ENCODE peak calls at places on chromosomes 4 and X, in nine cellular contexts. W is fibroblast of lung; E is AG04450; A is choroid plexus epithelial cell; F is effector memory CD4-positive, alpha-beta T cell; N is lower lobe of right lung; M is upper lobe of right lung; G is astrocyte of the cerebellum; U is small intestine. J is an unnamed sample.

GRCh38 chr4:81472249-81473085 is 760 bp upstream of the RASGEF1B start:
- DNase-seq in U (no peak), M (no peak), A (peak), E (no peak), W (no peak), G (no peak), F (no peak), N (peak), J (no peak)

GRCh38 chr4:105837037-105837436 is 58.2 kb upstream of the NPNT start:
- DNase-seq in M (no peak), W (no peak), A (no peak), G (no peak), F (no peak), E (no peak), U (peak), N (no peak), J (no peak)

GRCh38 chr4:158998624-158999023 is 104.3 kb upstream of the RAPGEF2 start:
- DNase-seq in E (no peak), G (no peak), A (no peak), W (peak), N (no peak), F (no peak), U (peak), M (no peak), J (peak)

GRCh38 chr4:86091201-86091600 is 268.7 kb downstream of the MAPK10 start:
- DNase-seq in E (no peak), M (no peak), G (no peak), U (no peak), W (no peak), N (no peak), F (no peak), A (peak), J (no peak)

GRCh38 chr4:25090516-25090915 is 59.8 kb upstream of the LGI2 start:
- DNase-seq in G (peak), E (no peak), U (no peak), F (no peak), W (peak), M (no peak), A (no peak), N (no peak), J (no peak)

GRCh38 chrX:152074163-152074562 is 64.2 kb downstream of the MAGEA10 start:
- DNase-seq in F (no peak), E (no peak), U (no peak), G (no peak), N (no peak), A (peak), W (peak), M (no peak), J (no peak)

GRCh38 chr4:115229873-115230272 is 116.5 kb upstream of the NDST4 start:
- DNase-seq in N (no peak), M (no peak), F (no peak), G (no peak), W (no peak), A (no peak), E (no peak), U (no peak), J (no peak)

GRCh38 chrX:12367254-12367653 is 229.0 kb downstream of the FRMPD4 start:
- DNase-seq in M (no peak), N (no peak), W (no peak), G (no peak), F (no peak), U (no peak), E (no peak), A (no peak), J (no peak)

GRCh38 chr4:40502936-40503335 is 126.7 kb downstream of the RBM47 start:
- DNase-seq in N (no peak), W (no peak), E (no peak), U (no peak), A (no peak), F (no peak), M (no peak), G (no peak), J (no peak)

GRCh38 chr4:159378056-159378616 is 275.3 kb downstream of the RAPGEF2 start:
- DNase-seq in U (no peak), A (no peak), F (no peak), W (no peak), G (no peak), N (no peak), M (no peak), E (no peak), J (no peak)

GRCh38 chr4:24651266-24651665 is 66.9 kb upstream of the DHX15 start:
- DNase-seq in M (no peak), G (no peak), E (no peak), N (no peak), F (no peak), W (peak), A (no peak), U (no peak), J (no peak)

GRCh38 chrX:43585922-43586321 is 70.2 kb upstream of the MAOA start:
- DNase-seq in M (no peak), A (no peak), N (no peak), U (no peak), E (no peak), W (no peak), F (no peak), G (no peak), J (no peak)

GRCh38 chr4:53649357-53649756 is 58.1 kb upstream of the LNX1 start:
- DNase-seq in F (no peak), G (no peak), W (no peak), E (no peak), M (no peak), A (no peak), U (no peak), N (no peak), J (no peak)

GRCh38 chr4:127045872-127046271 is 586.9 kb upstream of the INTU start:
- DNase-seq in N (no peak), W (no peak), U (no peak), M (no peak), A (no peak), E (no peak), F (no peak), G (no peak), J (no peak)

GRCh38 chrX:133229361-133229760 is 11.2 kb upstream of the TFDP3 start:
- DNase-seq in U (peak), W (peak), E (no peak), A (peak), G (no peak), N (no peak), F (no peak), M (no peak), J (no peak)

GRCh38 chrX:46407036-46407752 is 138.0 kb downstream of the ZNF674 start:
- DNase-seq in F (no peak), M (no peak), W (no peak), A (no peak), U (no peak), E (no peak), N (no peak), G (no peak), J (no peak)

DNA sequence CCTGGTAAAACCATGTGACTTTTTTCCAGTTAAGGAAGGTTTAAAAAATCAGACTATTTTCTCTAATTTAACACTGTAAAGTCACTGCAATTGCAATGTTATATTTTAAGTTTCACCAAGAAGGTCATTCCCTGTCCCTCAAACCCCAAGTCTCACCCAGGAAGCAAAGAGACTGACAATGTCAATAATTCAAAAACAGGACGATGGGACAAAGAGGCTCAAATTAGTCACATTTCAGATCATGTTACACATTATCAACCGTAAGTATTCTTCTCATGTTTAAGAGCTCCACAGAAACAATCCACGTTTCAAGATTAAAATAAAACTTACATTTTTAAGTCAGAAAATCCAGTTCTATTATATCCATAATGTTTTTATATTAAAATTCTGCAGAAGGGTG is 13.2 kb downstream of the SHISA3 start:
- DNase-seq in G (no peak), N (no peak), W (no peak), E (no peak), A (no peak), U (no peak), F (no peak), M (no peak), J (no peak)
- H3K4me3 ChIP-seq in G (no peak), N (no peak), W (no peak), E (no peak), A (no peak), U (no peak), F (no peak), M (no peak), J (no peak)

DNA sequence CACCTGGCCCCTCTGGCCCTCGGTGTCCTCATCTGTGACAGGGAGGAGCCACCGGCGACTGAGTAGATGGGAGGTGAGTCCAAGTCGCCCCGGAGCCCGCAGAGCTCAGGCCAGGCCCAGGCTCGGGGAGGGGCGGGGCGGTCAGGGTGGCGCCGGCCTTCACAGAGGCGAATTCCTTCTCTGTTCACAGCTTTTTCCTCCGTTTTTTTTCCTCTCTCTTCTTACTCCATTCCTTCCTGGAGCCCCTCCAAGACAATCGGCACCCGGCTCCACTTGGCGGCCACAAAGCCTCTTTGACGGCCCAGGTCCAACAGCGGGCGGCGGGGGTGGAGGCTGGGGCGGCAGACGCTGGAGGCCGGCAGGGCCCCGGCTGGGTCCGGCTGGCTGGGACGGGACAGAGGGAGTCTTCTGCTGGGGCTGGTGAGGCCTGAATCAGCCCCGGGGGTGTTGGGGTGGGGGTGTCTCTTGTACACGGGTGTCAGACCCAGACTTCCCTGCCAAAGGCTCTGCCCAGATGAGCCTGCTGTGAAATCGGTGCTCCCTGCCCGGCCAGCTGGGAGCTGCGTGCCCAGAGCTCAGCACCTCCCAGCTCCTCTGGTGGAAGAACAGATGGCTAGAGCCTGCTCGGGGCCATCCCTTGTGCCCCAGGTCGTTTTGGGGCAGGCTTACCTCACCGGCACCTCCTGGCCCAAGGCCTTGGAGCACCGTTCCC is 22.6 kb downstream of the FGFRL1 start:
- DNase-seq in F (no peak), A (peak), M (no peak), U (no peak), W (peak), G (peak), N (no peak), E (no peak), J (no peak)
- H3K4me3 ChIP-seq in F (no peak), A (no peak), M (no peak), U (no peak), W (peak), G (peak), N (peak), E (no peak), J (no peak)

DNA sequence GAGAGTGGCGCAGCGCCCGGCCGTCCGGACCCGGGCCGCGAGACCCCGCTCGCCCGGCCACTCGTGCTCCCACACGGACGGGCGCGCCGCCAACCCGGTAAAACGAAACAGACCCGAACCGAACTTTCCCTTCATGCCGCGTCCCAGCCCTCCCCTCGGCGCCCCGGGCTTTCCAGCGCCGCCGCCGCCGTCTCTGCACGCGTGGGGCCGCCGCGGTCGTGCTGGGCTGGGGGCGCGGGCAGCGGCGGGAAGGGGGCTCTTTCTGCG is 222 bp downstream of the SMAD1 start:
- DNase-seq in U (no peak), W (no peak), F (no peak), N (no peak), G (no peak), E (no peak), A (no peak), M (no peak), J (no peak)
- H3K4me3 ChIP-seq in U (peak), W (peak), F (peak), N (peak), G (peak), E (peak), A (peak), M (peak), J (peak)

DNA sequence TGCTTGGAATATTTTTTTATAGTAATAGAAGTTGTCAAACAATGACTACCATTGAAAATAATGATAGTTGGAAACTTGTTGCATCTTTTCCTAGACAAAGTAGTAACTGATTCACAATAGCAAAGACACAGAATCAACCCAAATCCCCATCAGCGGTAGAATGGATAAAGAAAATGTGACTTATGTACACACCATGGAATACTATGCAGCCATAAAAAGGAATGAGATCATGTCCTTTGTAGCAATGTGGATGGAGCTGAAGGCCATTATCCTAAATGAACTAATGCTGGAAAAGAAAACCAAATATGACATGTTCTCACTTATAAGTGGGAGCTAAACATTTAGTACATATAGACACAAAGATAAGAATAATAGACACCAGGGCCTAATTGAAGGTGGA is 49.7 kb downstream of the ATP10D start:
- DNase-seq in E (no peak), W (no peak), M (no peak), U (no peak), F (no peak), G (no peak), A (no peak), N (no peak), J (no peak)
- H3K4me3 ChIP-seq in E (no peak), W (no peak), M (no peak), U (no peak), F (no peak), G (no peak), A (no peak), N (no peak), J (no peak)

GRCh38 chrX:2584659-2585470 is 84.1 kb upstream of the DHRSX start:
- DNase-seq in E (no peak), N (no peak), W (no peak), G (no peak), M (no peak), A (no peak), U (no peak), F (no peak), J (no peak)
- H3K4me3 ChIP-seq in E (no peak), N (no peak), W (no peak), G (no peak), M (no peak), A (no peak), U (no peak), F (no peak), J (no peak)

GRCh38 chr4:37687666-37688065 is 1.5 kb upstream of the RELL1 start:
- DNase-seq in F (no peak), W (no peak), E (no peak), G (no peak), N (no peak), A (no peak), U (no peak), M (no peak), J (no peak)

GRCh38 chr4:37686373-37687174 is at the start of gene RELL1:
- DNase-seq in A (peak), F (peak), W (peak), N (peak), G (peak), M (peak), U (peak), E (peak), J (peak)

GRCh38 chr4:37685726-37686372 is 327 bp downstream of the RELL1 start:
- DNase-seq in E (no peak), M (peak), U (peak), G (no peak), N (no peak), F (peak), A (peak), W (peak), J (no peak)

GRCh38 chr4:37685211-37685725 is 908 bp downstream of the RELL1 start:
- DNase-seq in U (peak), E (peak), F (peak), G (no peak), N (no peak), M (no peak), W (peak), A (peak), J (peak)

DNA sequence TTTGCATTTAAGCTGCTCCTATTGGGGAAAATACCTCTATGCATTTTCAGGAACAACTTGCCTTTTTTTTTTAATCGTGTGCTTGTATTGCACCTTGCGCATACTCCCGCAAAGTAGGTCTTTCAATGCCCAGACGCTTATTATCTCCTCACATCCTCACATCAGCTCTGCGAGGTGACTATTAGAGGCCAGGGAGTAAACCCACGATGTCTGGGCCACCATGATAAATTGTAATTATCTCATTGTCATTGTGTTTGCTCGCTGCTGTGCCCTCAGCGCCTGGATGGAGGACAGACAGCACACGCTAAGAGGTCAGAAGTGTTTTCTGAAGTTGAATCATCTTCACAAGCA is 974 bp upstream of the RELL1 start:
- DNase-seq in U (no peak), A (no peak), G (no peak), M (no peak), F (no peak), E (no peak), N (no peak), W (no peak), J (no peak)
- H3K4me3 ChIP-seq in U (peak), A (peak), G (peak), M (peak), F (peak), E (peak), N (peak), W (peak), J (peak)

GRCh38 chrX:633655-634305 is 3.2 kb downstream of the SHOX start:
- DNase-seq in U (no peak), G (no peak), F (no peak), E (no peak), M (no peak), W (no peak), A (no peak), N (no peak), J (no peak)
- H3K4me3 ChIP-seq in U (no peak), G (no peak), F (no peak), E (no peak), M (no peak), W (no peak), A (no peak), N (no peak), J (no peak)

DNA sequence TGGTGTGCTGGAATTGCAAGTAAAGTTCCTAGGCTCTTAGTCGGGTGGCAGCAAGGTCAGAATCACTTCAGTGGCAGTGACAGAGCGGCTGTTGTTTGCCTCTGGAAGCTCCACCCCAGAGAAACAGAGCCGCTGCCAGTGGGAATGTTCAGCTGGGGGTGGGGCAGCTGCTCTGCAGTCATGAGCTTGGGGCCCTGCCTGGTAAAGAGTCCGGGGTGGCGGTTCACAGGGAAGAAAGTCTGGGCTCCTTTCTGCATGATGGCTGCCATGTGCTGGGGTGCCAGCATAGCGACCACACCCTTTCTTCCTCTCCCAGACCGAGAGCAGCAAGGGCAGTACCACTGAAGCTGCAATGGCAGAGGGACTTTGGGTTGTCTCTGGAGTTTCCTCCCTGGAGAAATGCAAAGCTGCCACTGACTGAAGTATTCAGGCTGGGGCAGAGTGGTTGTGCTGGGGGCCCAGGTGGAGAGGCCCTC is 108.8 kb upstream of the CENPE start:
- DNase-seq in M (no peak), F (no peak), A (peak), E (no peak), U (peak), N (peak), W (no peak), G (no peak), J (no peak)
- H3K4me3 ChIP-seq in M (no peak), F (no peak), A (no peak), E (no peak), U (no peak), N (no peak), W (no peak), G (no peak), J (no peak)

DNA sequence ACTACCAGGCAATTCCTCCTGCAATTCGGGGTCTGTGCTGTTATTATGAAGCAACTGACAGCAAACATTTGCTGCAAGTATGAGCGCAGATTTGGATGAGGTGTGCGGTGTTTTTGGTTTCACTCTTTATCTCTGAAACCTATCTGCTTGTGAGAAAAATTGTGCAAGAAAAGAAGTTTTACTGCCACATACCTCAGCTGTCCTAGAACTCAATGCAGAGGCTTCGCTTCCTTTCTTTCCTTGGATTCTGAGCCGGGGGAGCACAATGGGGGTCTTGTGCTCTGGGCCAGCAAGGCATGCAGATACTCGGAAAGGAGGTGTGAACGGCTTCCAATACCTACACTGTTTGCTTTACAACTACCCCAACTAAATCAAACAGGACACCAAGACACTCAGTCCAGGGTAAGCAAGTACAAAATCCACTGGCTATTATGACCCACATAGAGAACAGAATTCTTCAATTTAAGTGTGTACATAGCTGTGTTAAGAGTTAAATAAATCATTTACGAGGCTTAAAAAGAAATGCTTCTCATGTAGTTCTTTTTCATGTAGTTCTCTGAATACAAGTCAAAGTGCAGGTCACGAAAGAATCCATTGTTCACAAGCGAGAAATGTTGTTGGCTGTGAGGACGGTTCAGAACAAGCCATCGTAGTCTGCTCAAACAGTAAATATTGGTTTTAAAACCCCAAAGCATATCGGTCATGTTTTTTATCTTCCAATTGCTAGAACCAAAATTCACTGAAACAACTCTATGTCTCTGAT is 1.1 kb downstream of the SORBS2 start:
- DNase-seq in E (no peak), A (no peak), G (no peak), W (no peak), N (no peak), F (no peak), U (peak), M (no peak), J (no peak)
- H3K4me3 ChIP-seq in E (no peak), A (peak), G (peak), W (no peak), N (peak), F (no peak), U (peak), M (peak), J (no peak)

GRCh38 chrX:69616520-69617203 is 749 bp downstream of the EDA start:
- DNase-seq in U (no peak), W (no peak), G (no peak), A (no peak), F (peak), M (peak), E (no peak), N (peak), J (no peak)
- H3K4me3 ChIP-seq in U (peak), W (peak), G (peak), A (peak), F (peak), M (peak), E (peak), N (peak), J (peak)